ENCODE peak calls at places on chromosomes 2 and 18, in four cellular contexts. J, C, P and E are unnamed samples.
A peak's percentile ranks its signal among the peaks of the same experiment; 100 is the strongest.

GRCh38 chr2:139122711-139123158 is 342.5 kb upstream of the NXPH2 start:
- DNase-seq in C (no peak), J (no peak), P (no peak), E (no peak)

GRCh38 chr2:205053827-205054410 is 508.6 kb downstream of the PARD3B start:
- DNase-seq in P (no peak), C (no peak), J (no peak), E (no peak)

GRCh38 chr2:45681675-45682074 is 30.2 kb downstream of the PRKCE start:
- DNase-seq in P (peak; percentile 59), C (no peak), J (no peak), E (no peak)

GRCh38 chr2:218065239-218066006 is 3.6 kb upstream of the RUFY4 start:
- DNase-seq in J (no peak), C (no peak), P (no peak), E (no peak)

GRCh38 chr2:15378148-15378908 is 182.8 kb downstream of the NBAS start:
- DNase-seq in C (no peak), P (peak; percentile 8), J (no peak), E (no peak)

GRCh38 chr18:46888965-46889364 is 28.3 kb downstream of the PIAS2 start:
- DNase-seq in P (no peak), J (no peak), C (no peak), E (no peak)

GRCh38 chr2:182866461-182867369 is at the start of gene FRZB:
- DNase-seq in P (peak; percentile 33), C (peak; percentile 73), J (peak; percentile 79), E (peak; percentile 77)

GRCh38 chr2:7773362-7773973 is 856.3 kb downstream of the RNF144A start:
- DNase-seq in P (peak; percentile 54), J (no peak), C (no peak), E (no peak)

GRCh38 chr2:32887125-32887524 is 59.6 kb upstream of the LTBP1 start:
- DNase-seq in P (no peak), J (no peak), C (no peak), E (no peak)

GRCh38 chr2:140186201-140186775 is 1406.1 kb upstream of the NXPH2 start:
- DNase-seq in P (no peak), C (no peak), J (no peak), E (no peak)

GRCh38 chr2:42141687-42142475 is 27.3 kb upstream of the EML4 start:
- DNase-seq in J (peak; percentile 59), P (no peak), C (peak; percentile 44), E (peak; percentile 56)

GRCh38 chr18:46378126-46378863 is 274.1 kb downstream of the HAUS1 start:
- DNase-seq in J (no peak), C (no peak), P (no peak), E (no peak)

GRCh38 chr2:179569834-179570233 is 291.6 kb downstream of the ZNF385B start:
- DNase-seq in C (peak; percentile 32), J (no peak), P (no peak), E (no peak)

GRCh38 chr2:203238711-203239526 is at the start of gene CYP20A1:
- DNase-seq in J (peak; percentile 96), P (peak; percentile 94), C (peak; percentile 96), E (peak; percentile 89)

GRCh38 chr2:64988420-64989125 is 626 bp upstream of the SLC1A4 start:
- DNase-seq in C (peak; percentile 67), P (peak; percentile 65), J (peak; percentile 75), E (peak; percentile 72)

GRCh38 chr2:195613922-195614321 is 43.1 kb upstream of the SLC39A10 start:
- DNase-seq in P (no peak), C (no peak), J (no peak), E (no peak)

GRCh38 chr18:77177009-77177408 is 44.4 kb upstream of the MBP start:
- DNase-seq in J (no peak), C (no peak), P (no peak), E (no peak)

GRCh38 chr2:65396348-65397026 is 35.9 kb downstream of the SPRED2 start:
- DNase-seq in C (no peak), P (no peak), J (no peak), E (no peak)

GRCh38 chr2:64142817-64143153 is 1.4 kb downstream of the PELI1 start:
- DNase-seq in J (no peak), C (no peak), P (no peak), E (no peak)

GRCh38 chr18:77000527-77000926 is 132.1 kb downstream of the MBP start:
- DNase-seq in J (peak; percentile 68), P (peak; percentile 74), C (peak; percentile 34), E (peak; percentile 72)

DNA sequence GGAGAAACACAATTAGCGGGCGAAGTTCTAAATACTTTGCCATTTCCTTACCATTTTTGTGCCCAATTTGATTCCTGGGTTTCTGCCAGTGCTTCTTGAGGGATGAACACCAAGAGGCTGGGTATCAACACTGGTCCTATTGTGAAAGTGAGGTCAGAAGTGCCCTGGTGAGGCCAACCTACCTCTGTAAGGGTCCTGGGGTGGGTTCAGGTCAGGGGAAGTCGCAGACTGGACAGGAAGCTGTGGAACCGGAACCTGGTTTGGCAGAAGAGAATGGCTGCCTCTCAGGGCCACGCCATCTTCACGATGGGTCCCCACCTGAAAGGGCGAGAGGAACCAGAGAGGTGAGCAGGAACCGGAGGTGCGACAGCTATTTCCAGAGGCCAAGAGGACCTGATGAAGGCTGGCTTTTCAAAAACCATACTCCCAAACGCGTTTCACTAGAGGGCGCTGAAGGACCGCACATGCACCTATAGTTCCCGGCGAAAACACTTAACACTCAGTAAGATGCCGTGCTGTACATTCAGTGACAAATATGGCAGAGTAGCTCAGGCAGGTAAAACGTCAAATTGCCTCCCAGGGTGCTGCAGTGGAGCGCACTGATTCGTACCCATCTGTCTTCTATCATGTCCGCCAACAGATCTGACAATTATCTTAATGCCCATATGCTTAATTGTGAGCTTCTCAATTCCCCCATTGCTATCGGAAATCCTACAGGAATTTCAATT is 275.3 kb upstream of the CCDC68 start:
- DNase-seq in J (peak; percentile 77), C (peak; percentile 67), P (peak; percentile 54), E (peak; percentile 78)
- TF ChIP-seq CTCF in J (peak; percentile 77), C (peak; percentile 41), P (peak; percentile 78), E (peak; percentile 73)

GRCh38 chr2:26222976-26223375 is 21.5 kb downstream of the HADHA start:
- DNase-seq in P (no peak), J (no peak), C (no peak), E (no peak)
- TF ChIP-seq CTCF in P (no peak), J (no peak), C (no peak), E (no peak)

DNA sequence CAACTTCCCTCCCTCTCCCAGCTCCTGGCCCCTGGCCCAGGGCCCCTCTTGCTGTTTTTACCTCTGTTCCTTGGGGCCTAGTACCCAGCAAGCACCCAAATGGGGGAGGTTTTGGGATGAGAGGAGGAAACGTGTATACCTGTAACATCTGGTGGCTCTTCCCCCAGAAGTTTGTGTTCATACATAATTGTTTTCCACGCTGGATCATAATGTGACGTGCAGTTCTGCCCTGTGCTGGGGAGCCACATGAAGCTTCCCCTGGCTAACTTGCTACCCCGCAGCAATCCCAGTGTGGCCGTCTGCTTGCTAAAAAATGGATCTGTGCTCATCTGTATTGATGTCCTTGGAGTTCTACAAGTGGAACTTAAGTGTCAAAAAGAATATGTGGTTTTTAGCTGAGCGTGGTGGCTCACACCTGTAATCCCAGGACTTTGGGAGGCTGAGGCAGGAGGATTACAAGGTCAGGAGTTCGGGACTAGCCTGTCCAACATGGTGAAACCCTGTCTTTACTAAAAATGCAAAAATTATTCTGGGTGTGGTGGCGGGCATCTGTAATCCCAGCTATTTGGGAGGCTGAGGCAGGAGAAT is 36.5 kb downstream of the ANO7 start:
- DNase-seq in C (no peak), J (no peak), P (no peak), E (no peak)
- TF ChIP-seq CTCF in C (no peak), J (no peak), P (no peak), E (no peak)

GRCh38 chr2:121598087-121598486 is 51.2 kb downstream of the CLASP1 start:
- DNase-seq in C (no peak), J (no peak), P (no peak), E (no peak)

GRCh38 chr2:121595012-121595891 is 54.0 kb downstream of the CLASP1 start:
- DNase-seq in C (no peak), J (no peak), P (peak; percentile 20), E (no peak)

GRCh38 chr2:121599963-121600651 is 49.2 kb downstream of the CLASP1 start:
- DNase-seq in J (no peak), P (peak; percentile 37), C (no peak), E (no peak)

GRCh38 chr2:121591199-121591598 is 58.1 kb downstream of the CLASP1 start:
- DNase-seq in C (no peak), J (no peak), P (no peak), E (no peak)

GRCh38 chr2:121596221-121597080 is 52.8 kb downstream of the CLASP1 start:
- DNase-seq in P (peak; percentile 46), J (peak; percentile 7), C (peak; percentile 13), E (no peak)
- TF ChIP-seq CTCF in P (peak; percentile 48), J (peak; percentile 36), C (no peak), E (no peak)

DNA sequence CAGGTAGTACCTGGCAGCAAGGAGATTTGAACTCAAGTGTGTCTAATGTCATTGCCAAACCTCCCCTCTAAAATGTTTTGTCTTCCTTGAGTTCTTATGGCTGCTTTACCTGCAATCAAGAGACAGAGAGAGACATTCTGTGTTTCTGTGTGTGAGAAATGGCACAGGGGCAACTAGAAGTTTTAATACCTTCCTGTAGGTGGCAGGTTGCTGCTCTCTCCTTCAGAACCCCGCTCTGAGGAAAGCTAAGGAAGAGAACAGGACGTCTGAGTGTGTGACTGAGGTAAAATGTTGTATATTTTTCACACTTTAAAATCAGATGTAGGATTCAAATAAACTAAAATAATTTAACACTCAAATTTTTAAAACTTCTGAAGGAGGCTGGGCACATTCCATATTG is 19.2 kb downstream of the DTNA start:
- DNase-seq in C (no peak), J (no peak), P (peak; percentile 15), E (no peak)
- TF ChIP-seq CTCF in C (no peak), J (peak; percentile 55), P (peak; percentile 27), E (no peak)